ENCODE peak calls at places on chromosomes 12 and 14, in five cellular contexts. X is Ammon's horn; P is naive B cell; R is activated T-helper 9 cell treated with anti-CD3 and anti-CD28 coated beads, Interleukin-2, amount 50 U/mL, for 16 hours; M is lower leg skin. D is an unnamed sample.

GRCh38 chr14:59283380-59283779 is 94.9 kb downstream of the DAAM1 start:
- DNase-seq in X (no peak), P (no peak), R (no peak), M (no peak), D (no peak)

GRCh38 chr14:100789460-100790417 is 36.2 kb upstream of the MEG3 start:
- DNase-seq in X (no peak), P (no peak), R (no peak), M (no peak), D (no peak)

GRCh38 chr14:60094306-60094897 is 2.7 kb downstream of the PCNX4 start:
- DNase-seq in X (no peak), P (no peak), R (no peak), M (no peak), D (no peak)

GRCh38 chr12:121108492-121108891 is 24.2 kb upstream of the P2RX7 start:
- DNase-seq in X (no peak), P (no peak), R (no peak), M (no peak), D (no peak)

GRCh38 chr12:65881965-65882413 is 57.7 kb downstream of the HMGA2 start:
- DNase-seq in X (peak), P (peak), R (no peak), M (peak), D (peak)

GRCh38 chr12:130878193-130879185 is 6.6 kb downstream of the RAN start:
- DNase-seq in X (no peak), P (no peak), R (no peak), M (no peak), D (no peak)

GRCh38 chr14:101873401-101873800 is 91.0 kb upstream of the DYNC1H1 start:
- DNase-seq in X (no peak), P (no peak), R (no peak), M (no peak), D (no peak)

GRCh38 chr12:107394693-107395092 is 290.9 kb upstream of the PWP1 start:
- DNase-seq in X (no peak), P (no peak), R (no peak), M (no peak), D (no peak)

GRCh38 chr14:104134061-104134965 is 4.1 kb upstream of the KIF26A start:
- DNase-seq in X (no peak), P (no peak), R (no peak), M (peak), D (no peak)

GRCh38 chr12:130879212-130879686 is 7.4 kb downstream of the RAN start:
- DNase-seq in X (no peak), P (peak), R (no peak), M (no peak), D (no peak)

GRCh38 chr12:102080842-102081241 is 19.1 kb upstream of the WASHC3 start:
- DNase-seq in X (no peak), P (no peak), R (no peak), M (no peak), D (no peak)

GRCh38 chr12:13772264-13772663 is 209.1 kb downstream of the GRIN2B start:
- DNase-seq in X (peak), P (no peak), R (no peak), M (no peak), D (no peak)

GRCh38 chr12:132219323-132219722 is 75.1 kb downstream of the NOC4L start:
- DNase-seq in X (no peak), P (no peak), R (no peak), M (no peak), D (no peak)

GRCh38 chr14:90828642-90829487 is 12.6 kb upstream of the TTC7B start:
- DNase-seq in X (peak), P (peak), R (no peak), M (no peak), D (peak)

GRCh38 chr12:46386360-46386867 is 13.8 kb upstream of the SLC38A2 start:
- DNase-seq in X (no peak), P (no peak), R (no peak), M (no peak), D (no peak)

GRCh38 chr12:52543985-52544888 is 8.7 kb downstream of the KRT71 start:
- DNase-seq in X (peak), P (no peak), R (no peak), M (no peak), D (no peak)

GRCh38 chr12:110314308-110314707 is 33.3 kb downstream of the ATP2A2 start:
- DNase-seq in X (no peak), P (no peak), R (no peak), M (no peak), D (no peak)